ENCODE peak calls at places on chromosomes 6 and 20, in eight cellular contexts. C, P, E, O, X, W, D and V are unnamed samples.

GRCh38 chr20:25011831-25012241 is 19.3 kb upstream of the APMAP start:
- DNase-seq in O (peak; percentile 75), E (peak; percentile 28), D (no peak), C (no peak), P (no peak), W (no peak), X (no peak), V (peak; percentile 20)

GRCh38 chr6:17427062-17427461 is 33.7 kb downstream of the CAP2 start:
- DNase-seq in E (no peak), W (no peak), X (no peak), O (no peak), D (no peak), C (no peak), P (no peak), V (no peak)

GRCh38 chr6:149895702-149896310 is 2.1 kb downstream of the RAET1E start:
- DNase-seq in X (peak; percentile 52), O (peak; percentile 40), D (no peak), E (no peak), W (peak; percentile 66), P (peak; percentile 68), C (peak; percentile 46), V (peak; percentile 64)

GRCh38 chr6:52384145-52384766 is 22.3 kb downstream of the PAQR8 start:
- DNase-seq in O (no peak), C (no peak), D (no peak), X (no peak), E (no peak), W (no peak), P (no peak), V (no peak)

GRCh38 chr20:59174975-59175374 is 11.4 kb downstream of the ZNF831 start:
- DNase-seq in X (no peak), E (no peak), W (no peak), O (no peak), D (no peak), C (no peak), P (no peak), V (no peak)

GRCh38 chr6:140956567-140957306 is 1176.0 kb upstream of the GJE1 start:
- DNase-seq in D (no peak), E (no peak), C (no peak), O (no peak), P (peak; percentile 12), X (no peak), W (peak; percentile 13), V (peak; percentile 35)

GRCh38 chr6:56986611-56987010 is 31.7 kb downstream of the BEND6 start:
- DNase-seq in D (no peak), E (no peak), P (no peak), W (no peak), O (no peak), X (no peak), C (peak; percentile 12), V (no peak)

GRCh38 chr6:36780517-36781210 is 58.6 kb downstream of the CPNE5 start:
- DNase-seq in X (no peak), W (no peak), P (no peak), C (no peak), D (peak; percentile 61), E (no peak), O (peak; percentile 92), V (no peak)

GRCh38 chr6:166499350-166500163 is 86.9 kb downstream of the RAMACL start:
- DNase-seq in E (no peak), P (no peak), D (no peak), W (no peak), O (no peak), X (no peak), C (no peak), V (no peak)

GRCh38 chr6:31663961-31664789 is 622 bp downstream of the GPANK1 start:
- DNase-seq in P (peak; percentile 81), W (peak; percentile 78), C (peak; percentile 78), E (no peak), X (peak; percentile 63), O (peak; percentile 39), D (peak; percentile 44), V (peak; percentile 75)

GRCh38 chr6:81487489-81487888 is 265.0 kb downstream of the TENT5A start:
- DNase-seq in W (peak; percentile 19), X (peak; percentile 11), E (no peak), O (peak; percentile 72), P (peak; percentile 16), C (peak; percentile 76), D (peak; percentile 7), V (no peak)

GRCh38 chr6:11712760-11713159 is 65.8 kb downstream of the ADTRP start:
- DNase-seq in E (no peak), X (no peak), P (no peak), W (peak; percentile 57), D (no peak), O (peak; percentile 57), C (peak; percentile 56), V (no peak)

GRCh38 chr6:55557176-55557575 is 21.8 kb downstream of the HMGCLL1 start:
- DNase-seq in P (no peak), C (no peak), O (peak; percentile 10), E (no peak), X (no peak), W (no peak), D (no peak), V (no peak)

GRCh38 chr6:38169221-38169674 is 349.7 kb downstream of the ZFAND3 start:
- DNase-seq in D (no peak), P (no peak), O (no peak), E (no peak), X (no peak), W (no peak), C (no peak), V (no peak)

GRCh38 chr20:5356921-5357320 is 40.2 kb upstream of the PROKR2 start:
- DNase-seq in D (no peak), W (no peak), X (no peak), C (no peak), E (no peak), O (no peak), P (no peak), V (no peak)

GRCh38 chr20:5349448-5349847 is 32.7 kb upstream of the PROKR2 start:
- DNase-seq in X (no peak), D (no peak), C (no peak), W (peak; percentile 16), P (no peak), E (no peak), O (no peak), V (no peak)

GRCh38 chr20:5354871-5355270 is 38.1 kb upstream of the PROKR2 start:
- DNase-seq in W (peak; percentile 37), D (no peak), P (no peak), O (no peak), C (peak; percentile 15), E (no peak), X (no peak), V (no peak)

GRCh38 chr20:5357942-5358341 is 41.2 kb upstream of the PROKR2 start:
- DNase-seq in W (no peak), D (no peak), P (no peak), E (no peak), X (no peak), O (no peak), C (no peak), V (no peak)

DNA sequence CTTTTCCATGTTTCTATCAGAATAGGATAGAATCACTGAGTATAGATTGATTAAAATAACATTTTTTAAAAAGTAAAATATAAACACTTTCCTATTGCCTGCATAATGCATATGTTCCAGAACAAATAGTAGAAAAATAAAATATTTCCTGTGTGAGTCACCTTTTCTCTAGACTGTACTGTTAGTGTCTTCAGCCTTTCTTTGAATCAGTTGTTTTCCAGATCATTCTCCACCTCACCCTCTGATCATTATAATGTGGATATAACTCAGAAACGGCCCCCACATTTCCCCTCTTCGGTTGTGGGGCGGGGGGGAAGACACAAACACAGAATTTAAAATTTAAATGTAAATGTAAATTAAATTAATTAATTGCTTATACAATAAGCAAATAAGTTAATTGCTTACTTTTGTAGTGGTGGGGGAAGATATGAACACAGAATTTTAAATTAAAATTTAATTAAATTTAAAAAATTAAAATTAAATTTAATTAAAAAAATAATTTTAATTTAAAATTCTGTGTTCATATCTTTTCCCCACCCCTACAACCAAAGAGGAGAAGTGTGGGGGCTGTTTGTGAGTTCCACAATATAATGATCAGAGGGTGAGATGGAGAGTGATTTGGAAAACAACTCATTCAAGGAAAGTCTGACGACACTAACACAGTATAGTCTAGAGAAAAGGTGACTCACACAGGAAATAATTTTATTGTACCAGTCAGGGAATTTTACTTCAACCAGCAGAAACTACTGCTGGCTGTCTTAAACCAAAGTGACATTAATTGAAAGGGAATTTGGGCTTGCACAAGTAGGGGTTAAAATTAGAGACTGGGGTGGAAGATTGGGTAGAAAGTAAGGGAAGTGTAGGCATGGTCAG is 37.1 kb upstream of the PROKR2 start:
- DNase-seq in O (no peak), D (peak; percentile 17), P (peak; percentile 74), X (no peak), W (peak; percentile 82), E (no peak), C (peak; percentile 72), V (peak; percentile 45)
- H3K4me3 ChIP-seq in O (no peak overlapping the region), D (no peak overlapping the region), P (no peak overlapping the region), X (no peak overlapping the region), W (no peak overlapping the region), E (no peak overlapping the region), C (no peak overlapping the region), V (no peak overlapping the region)

DNA sequence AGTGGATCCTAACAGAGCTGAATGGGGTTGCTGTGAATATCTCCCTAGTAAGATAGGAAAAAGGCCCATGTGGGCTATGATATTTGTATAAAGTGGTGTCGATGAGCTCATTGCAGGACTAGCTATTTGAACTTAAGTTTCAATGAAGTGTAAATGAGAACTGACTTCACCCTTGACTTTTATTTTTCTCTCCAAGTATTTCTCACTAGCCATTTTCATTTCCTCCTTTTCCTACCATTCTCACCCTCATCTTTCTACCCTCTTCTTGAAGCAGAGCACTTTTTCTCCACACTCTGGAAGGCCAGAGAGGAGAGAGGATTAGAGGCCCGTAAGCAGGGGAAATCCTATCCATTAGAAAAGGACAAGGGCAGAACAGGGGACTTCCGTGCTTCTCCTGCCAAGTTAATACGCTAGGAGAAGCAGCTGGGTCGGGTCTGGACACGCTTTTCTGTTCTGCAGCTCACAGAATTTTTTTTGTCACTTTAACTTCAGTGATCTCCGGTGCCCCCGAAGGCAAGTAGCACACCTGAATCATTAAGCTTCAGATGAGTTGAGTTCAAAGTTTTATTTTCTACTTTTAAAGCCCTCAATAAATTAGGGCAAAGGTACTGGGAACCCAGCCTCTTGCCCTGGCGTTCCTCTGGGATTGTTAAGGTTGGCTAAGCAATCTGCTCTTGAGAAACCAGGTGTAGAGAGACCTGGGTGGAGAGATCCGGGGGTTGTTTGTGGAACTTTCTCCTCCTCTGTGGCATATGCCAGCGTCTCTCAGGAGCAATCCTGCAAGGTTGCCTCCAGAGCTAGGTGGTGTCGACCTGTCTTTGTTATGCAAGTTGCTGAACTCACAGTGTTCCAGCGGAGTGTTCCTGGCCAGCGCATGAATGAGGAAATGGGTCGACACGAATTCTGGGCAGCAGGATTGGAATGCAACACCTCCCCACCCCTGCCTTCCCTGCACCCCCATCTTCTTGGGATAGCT is 56.2 kb upstream of the ARID1B start:
- DNase-seq in D (peak; percentile 57), W (peak; percentile 50), P (peak; percentile 28), X (no peak), C (peak; percentile 25), O (peak; percentile 82), E (no peak), V (no peak)
- H3K4me3 ChIP-seq in D (no peak overlapping the region), W (no peak overlapping the region), P (no peak overlapping the region), X (no peak overlapping the region), C (no peak overlapping the region), O (no peak overlapping the region), E (no peak overlapping the region), V (no peak overlapping the region)

GRCh38 chr6:14380421-14380820 is 262.8 kb downstream of the CD83 start:
- DNase-seq in W (no peak), P (no peak), D (no peak), X (no peak), E (no peak), O (no peak), C (no peak), V (no peak)
- H3K4me3 ChIP-seq in W (no peak overlapping the region), P (no peak overlapping the region), D (no peak overlapping the region), X (no peak overlapping the region), E (no peak overlapping the region), O (no peak overlapping the region), C (no peak overlapping the region), V (no peak overlapping the region)

GRCh38 chr6:33570806-33571636 is 9.1 kb downstream of the BAK1 start:
- DNase-seq in D (peak; percentile 90), P (peak; percentile 66), X (peak; percentile 87), O (peak; percentile 85), C (peak; percentile 80), W (peak; percentile 71), E (peak; percentile 89), V (peak; percentile 88)
- H3K4me3 ChIP-seq in D (peak overlapping the region; percentile 76), P (peak overlapping the region; percentile 67), X (peak overlapping the region; percentile 87), O (peak overlapping the region; percentile 6), C (peak overlapping the region; percentile 41), W (peak overlapping the region; percentile 61), E (peak overlapping the region; percentile 76), V (peak overlapping the region; percentile 40)